ENCODE peak calls at places on chromosomes 13 and 19, in nine cellular contexts. H is astrocyte of the spinal cord, O is pancreas, U is RWPE2, R is adrenal gland, Q is fibroblast of lung, A is GM23338, F is heart right ventricle, P is SK-N-SH. Y is an unnamed sample.

GRCh38 chr13:24040835-24041234 is 119.7 kb upstream of the SPATA13 start:
- DNase-seq in H (no peak), O (no peak), U (no peak), R (no peak), Q (no peak), A (peak), F (no peak), P (no peak), Y (no peak)

GRCh38 chr19:58546131-58546530 is 2.3 kb downstream of the TRIM28 start:
- DNase-seq in H (no peak), O (no peak), U (no peak), R (no peak), Q (no peak), A (no peak), F (no peak), P (no peak), Y (no peak)

GRCh38 chr13:93226623-93227279 is at the start of gene GPC6:
- DNase-seq in H (peak), O (no peak), U (no peak), R (peak), Q (peak), A (peak), F (no peak), P (peak), Y (no peak)

GRCh38 chr13:60627071-60627686 is 230.2 kb downstream of the TDRD3 start:
- DNase-seq in H (peak), O (no peak), U (no peak), R (peak), Q (peak), A (peak), F (no peak), P (peak), Y (no peak)

GRCh38 chr19:23116802-23117571 is at the start of gene ZNF730:
- DNase-seq in H (peak), O (peak), U (peak), R (peak), Q (peak), A (peak), F (peak), P (peak), Y (peak)

GRCh38 chr19:31282346-31282745 is 66.9 kb downstream of the TSHZ3 start:
- DNase-seq in H (no peak), O (no peak), U (no peak), R (no peak), Q (no peak), A (no peak), F (no peak), P (no peak), Y (no peak)

GRCh38 chr19:29489182-29489951 is 36.4 kb upstream of the VSTM2B start:
- DNase-seq in H (no peak), O (peak), U (no peak), R (no peak), Q (no peak), A (no peak), F (no peak), P (no peak), Y (peak)

GRCh38 chr13:42593719-42594012 is 19.7 kb downstream of the TNFSF11 start:
- DNase-seq in H (no peak), O (no peak), U (no peak), R (no peak), Q (no peak), A (no peak), F (no peak), P (no peak), Y (no peak)

GRCh38 chr19:7534531-7534980 is 961 bp upstream of the PNPLA6 start:
- DNase-seq in H (peak), O (peak), U (peak), R (peak), Q (peak), A (peak), F (no peak), P (peak), Y (no peak)

GRCh38 chr13:33490461-33491327 is 205.1 kb upstream of the STARD13 start:
- DNase-seq in H (no peak), O (no peak), U (no peak), R (peak), Q (no peak), A (peak), F (no peak), P (no peak), Y (no peak)

GRCh38 chr13:110676511-110677204 is 29.3 kb downstream of the CARS2 start:
- DNase-seq in H (no peak), O (peak), U (no peak), R (no peak), Q (no peak), A (no peak), F (no peak), P (no peak), Y (no peak)

GRCh38 chr19:45958763-45959516 is 14.7 kb downstream of the NOVA2 start:
- DNase-seq in H (peak), O (no peak), U (no peak), R (peak), Q (peak), A (no peak), F (no peak), P (no peak), Y (no peak)

GRCh38 chr19:5695649-5696195 is 5.6 kb downstream of the RPL36 start:
- DNase-seq in H (no peak), O (peak), U (no peak), R (no peak), Q (no peak), A (peak), F (no peak), P (no peak), Y (peak)

GRCh38 chr19:10335149-10336053 is 2.1 kb upstream of the RAVER1 start:
- DNase-seq in H (no peak), O (no peak), U (no peak), R (no peak), Q (no peak), A (peak), F (peak), P (no peak), Y (no peak)
- TF ChIP-seq CTCF in H (no peak), O (no peak), U (peak), R (no peak), Q (no peak), A (peak), F (no peak), P (no peak), Y (no peak)

GRCh38 chr13:51717786-51718398 is 86.1 kb downstream of the DHRS12 start:
- DNase-seq in H (no peak), O (no peak), U (no peak), R (no peak), Q (no peak), A (no peak), F (no peak), P (no peak), Y (no peak)

GRCh38 chr13:51726446-51727185 is 77.3 kb downstream of the DHRS12 start:
- DNase-seq in H (peak), O (no peak), U (no peak), R (peak), Q (peak), A (no peak), F (no peak), P (no peak), Y (no peak)

GRCh38 chr13:51723529-51723928 is 80.4 kb downstream of the DHRS12 start:
- DNase-seq in H (no peak), O (no peak), U (no peak), R (no peak), Q (no peak), A (no peak), F (no peak), P (no peak), Y (no peak)

GRCh38 chr13:51724721-51725120 is 79.2 kb downstream of the DHRS12 start:
- DNase-seq in H (no peak), O (no peak), U (no peak), R (no peak), Q (no peak), A (no peak), F (no peak), P (no peak), Y (no peak)

GRCh38 chr13:51721485-51721884 is 82.5 kb downstream of the DHRS12 start:
- DNase-seq in H (no peak), O (no peak), U (no peak), R (peak), Q (no peak), A (no peak), F (peak), P (no peak), Y (no peak)
- TF ChIP-seq CTCF in H (no peak), O (no peak), U (no peak), R (no peak), Q (no peak), A (no peak), F (no peak), P (no peak), Y (no peak)

GRCh38 chr13:26377038-26377437 is 123.1 kb downstream of the CDK8 start:
- DNase-seq in H (no peak), O (no peak), U (no peak), R (peak), Q (peak), A (peak), F (no peak), P (peak), Y (no peak)
- TF ChIP-seq CTCF in H (peak), O (no peak), U (no peak), R (peak), Q (peak), A (peak), F (peak), P (peak), Y (peak)

DNA sequence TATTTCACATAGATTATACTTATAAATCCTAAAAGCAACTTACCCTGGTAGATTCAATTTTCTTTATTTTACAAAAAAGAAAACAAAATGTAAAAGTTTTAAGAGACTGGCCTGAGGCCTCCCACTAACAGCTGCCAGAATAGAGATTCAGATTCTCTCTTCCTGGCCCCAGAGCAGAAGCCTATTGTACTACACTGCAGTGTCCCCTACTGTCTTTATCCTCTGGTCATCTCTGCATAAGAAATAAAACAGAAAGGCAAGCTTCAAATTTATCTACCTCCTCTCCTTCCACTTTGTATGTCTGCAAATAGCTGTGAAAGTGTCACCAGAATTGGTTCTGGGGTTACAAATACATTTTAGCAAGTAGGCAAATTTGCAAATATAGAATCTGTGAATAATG is 1004.1 kb upstream of the PCDH9 start:
- DNase-seq in H (peak), O (no peak), U (no peak), R (no peak), Q (peak), A (peak), F (no peak), P (peak), Y (no peak)
- TF ChIP-seq CTCF in H (peak), O (no peak), U (peak), R (peak), Q (peak), A (peak), F (no peak), P (peak), Y (peak)

GRCh38 chr13:113430378-113431110 is 22.7 kb downstream of the ADPRHL1 start:
- DNase-seq in H (no peak), O (no peak), U (no peak), R (no peak), Q (no peak), A (no peak), F (no peak), P (no peak), Y (peak)

GRCh38 chr13:113431171-113431570 is 22.1 kb downstream of the ADPRHL1 start:
- DNase-seq in H (no peak), O (no peak), U (no peak), R (no peak), Q (no peak), A (no peak), F (no peak), P (no peak), Y (peak)

GRCh38 chr13:113433391-113433916 is 19.8 kb downstream of the ADPRHL1 start:
- DNase-seq in H (no peak), O (no peak), U (peak), R (no peak), Q (no peak), A (no peak), F (no peak), P (no peak), Y (no peak)

GRCh38 chr13:113429608-113429985 is 23.7 kb downstream of the ADPRHL1 start:
- DNase-seq in H (no peak), O (no peak), U (no peak), R (no peak), Q (no peak), A (no peak), F (no peak), P (no peak), Y (no peak)

GRCh38 chr13:113432509-113433270 is 20.6 kb downstream of the ADPRHL1 start:
- DNase-seq in H (no peak), O (no peak), U (peak), R (no peak), Q (no peak), A (no peak), F (no peak), P (no peak), Y (peak)
- TF ChIP-seq CTCF in H (no peak), O (no peak), U (no peak), R (no peak), Q (no peak), A (no peak), F (no peak), P (no peak), Y (no peak)

GRCh38 chr13:105144020-105144419 is 1391.4 kb downstream of the EFNB2 start:
- DNase-seq in H (no peak), O (no peak), U (no peak), R (no peak), Q (no peak), A (peak), F (no peak), P (no peak), Y (no peak)
- TF ChIP-seq CTCF in H (no peak), O (no peak), U (no peak), R (no peak), Q (no peak), A (peak), F (no peak), P (no peak), Y (no peak)

GRCh38 chr19:48085077-48085476 is 25.5 kb downstream of the PLA2G4C start:
- DNase-seq in H (no peak), O (no peak), U (no peak), R (peak), Q (no peak), A (no peak), F (no peak), P (no peak), Y (no peak)

GRCh38 chr19:48090281-48090802 is 20.3 kb downstream of the PLA2G4C start:
- DNase-seq in H (no peak), O (no peak), U (no peak), R (no peak), Q (no peak), A (no peak), F (no peak), P (no peak), Y (no peak)

DNA sequence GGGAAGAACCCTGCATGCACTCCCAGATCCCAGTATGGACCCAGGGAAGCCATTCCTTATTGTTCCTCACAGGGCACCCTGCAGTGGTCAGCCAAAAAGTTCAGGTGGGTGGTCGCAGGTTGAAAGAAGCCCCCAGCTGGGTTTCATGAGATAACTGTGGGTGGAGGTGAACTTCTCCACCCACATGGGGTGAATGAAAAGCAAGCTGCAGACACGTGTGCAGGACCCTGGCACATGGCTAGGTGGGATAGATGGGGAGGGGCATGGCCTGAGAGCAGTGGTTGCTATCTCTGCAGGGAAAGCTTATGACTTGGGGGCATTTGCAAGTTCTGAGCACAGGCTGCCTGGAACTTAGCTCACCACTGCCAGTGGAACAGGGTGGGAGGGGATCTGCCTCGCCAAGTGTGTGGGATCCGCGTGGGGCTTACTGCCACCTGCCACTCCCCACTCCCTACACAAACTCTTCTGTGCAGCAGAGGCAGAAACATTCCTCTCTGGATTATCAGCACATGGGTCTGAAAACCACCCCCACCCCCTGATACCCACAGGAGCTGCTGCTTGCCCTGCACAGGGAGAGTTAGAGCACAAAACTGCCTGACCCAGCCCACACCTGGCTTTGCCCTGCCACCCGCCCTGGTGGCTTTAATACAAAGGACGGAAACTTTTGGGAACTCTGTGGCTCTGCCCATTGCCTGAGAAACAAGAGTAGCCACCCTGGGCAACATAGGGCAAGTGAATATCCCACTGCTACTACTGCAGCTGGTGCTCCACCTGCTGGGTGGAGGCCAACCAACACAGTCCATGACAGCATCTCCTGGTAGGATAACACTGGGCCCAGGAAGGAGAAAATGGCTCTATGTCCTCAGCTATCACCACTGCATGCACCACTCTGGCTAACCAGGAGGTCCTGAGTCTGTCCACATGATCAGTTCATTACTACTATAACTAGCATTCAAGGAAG is 24.4 kb downstream of the PLA2G4C start:
- DNase-seq in H (no peak), O (no peak), U (no peak), R (no peak), Q (no peak), A (peak), F (no peak), P (no peak), Y (no peak)
- TF ChIP-seq CTCF in H (peak), O (no peak), U (no peak), R (no peak), Q (no peak), A (peak), F (no peak), P (peak), Y (peak)

GRCh38 chr13:108218044-108218974 is at the start of gene ABHD13:
- DNase-seq in H (peak), O (peak), U (peak), R (peak), Q (peak), A (peak), F (peak), P (peak), Y (peak)
- TF ChIP-seq CTCF in H (no peak), O (no peak), U (no peak), R (peak), Q (no peak), A (no peak), F (no peak), P (no peak), Y (peak)

GRCh38 chr19:2254052-2254872 is 2.0 kb downstream of the JSRP1 start:
- DNase-seq in H (no peak), O (peak), U (peak), R (no peak), Q (peak), A (peak), F (no peak), P (peak), Y (no peak)
- TF ChIP-seq CTCF in H (peak), O (no peak), U (no peak), R (no peak), Q (peak), A (peak), F (peak), P (no peak), Y (peak)

DNA sequence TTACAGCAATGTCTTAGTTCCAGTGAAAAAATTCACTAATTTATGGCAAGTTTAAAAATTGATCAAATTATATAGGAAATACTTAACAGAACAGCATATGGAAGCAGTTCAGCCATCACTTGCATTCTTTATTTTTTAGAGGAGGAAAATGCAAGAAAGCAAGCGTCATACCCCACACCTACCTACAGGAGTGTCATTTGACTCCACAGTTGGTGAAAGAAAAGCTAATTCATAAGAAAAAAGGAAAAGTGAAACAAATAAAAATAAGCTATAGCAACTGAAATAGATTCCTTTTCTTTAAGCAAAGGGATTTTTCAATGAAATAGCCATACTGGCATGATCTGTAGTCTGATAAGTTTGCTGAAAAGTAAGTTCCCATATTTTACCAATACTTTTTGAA is 111.0 kb downstream of the DOCK9 start:
- DNase-seq in H (no peak), O (no peak), U (no peak), R (no peak), Q (no peak), A (peak), F (no peak), P (no peak), Y (no peak)
- TF ChIP-seq CTCF in H (peak), O (no peak), U (no peak), R (no peak), Q (no peak), A (no peak), F (no peak), P (no peak), Y (peak)

Y was measured in chondrocyte.